ENCODE peak calls at places on chromosomes 11 and 22, in five cellular contexts. X, Q, O, Y and B are unnamed samples.

GRCh38 chr11:86152006-86152862 is 83.3 kb upstream of the PICALM start:
- DNase-seq in X (peak), Q (no peak), O (no peak), Y (no peak), B (no peak)

GRCh38 chr11:93740802-93741093 is 547 bp downstream of the TAF1D start:
- DNase-seq in X (peak), Q (peak), O (peak), Y (peak), B (peak)

GRCh38 chr11:2122222-2122906 is 16.8 kb downstream of the IGF2 start:
- DNase-seq in X (peak), Q (peak), O (peak), Y (no peak), B (no peak)

GRCh38 chr11:1041471-1041870 is 5.0 kb upstream of the MUC6 start:
- DNase-seq in X (no peak), Q (no peak), O (no peak), Y (no peak), B (no peak)

GRCh38 chr22:49958961-49959781 is 1.4 kb upstream of the PIM3 start:
- DNase-seq in X (no peak), Q (no peak), O (no peak), Y (no peak), B (peak)

GRCh38 chr22:26576026-26576680 is 13.8 kb downstream of the TPST2 start:
- DNase-seq in X (no peak), Q (no peak), O (no peak), Y (no peak), B (peak)

GRCh38 chr11:13009921-13010736 is 1.0 kb downstream of the RASSF10 start:
- DNase-seq in X (peak), Q (no peak), O (peak), Y (peak), B (peak)

GRCh38 chr11:1073261-1073724 is 1.4 kb upstream of the MUC2 start:
- DNase-seq in X (peak), Q (peak), O (peak), Y (peak), B (no peak)

GRCh38 chr11:789951-790350 is at the start of gene CEND1:
- DNase-seq in X (peak), Q (peak), O (peak), Y (peak), B (peak)

GRCh38 chr22:30970356-30970746 is 1.3 kb downstream of the TUG1 start:
- DNase-seq in X (peak), Q (no peak), O (no peak), Y (no peak), B (no peak)

GRCh38 chr11:78207532-78208256 is 19.0 kb downstream of the USP35 start:
- DNase-seq in X (no peak), Q (no peak), O (no peak), Y (no peak), B (no peak)

GRCh38 chr11:63537293-63538101 is 889 bp downstream of the PLAAT4 start:
- DNase-seq in X (peak), Q (peak), O (peak), Y (no peak), B (no peak)